ENCODE peak calls at places on chromosomes 5 and 9, in ten cellular contexts. One of them, this sample, is unnamed.

GRCh38 chr9:79812099-79812498 is 240.3 kb downstream of the TLE4 start:
- DNase-seq in bronchial epithelial cell: no peak
- DNase-seq in NT2/D1: no peak
- DNase-seq in Daoy: peak; percentile 35
- DNase-seq in cardiac fibroblast: peak; percentile 33
- DNase-seq in hypothalamus: no peak
- DNase-seq in HS-5: no peak
- DNase-seq in endothelial cell: no peak
- DNase-seq in T-helper 1 cell: no peak
- DNase-seq in iPS-NIHi11: no peak
- DNase-seq in this sample: no peak

GRCh38 chr5:99646011-99646647 is 717.3 kb upstream of the CHD1 start:
- DNase-seq in bronchial epithelial cell: no peak
- DNase-seq in NT2/D1: no peak
- DNase-seq in Daoy: no peak
- DNase-seq in cardiac fibroblast: no peak
- DNase-seq in hypothalamus: no peak
- DNase-seq in HS-5: no peak
- DNase-seq in endothelial cell: no peak
- DNase-seq in T-helper 1 cell: no peak
- DNase-seq in iPS-NIHi11: no peak
- DNase-seq in this sample: no peak

GRCh38 chr5:164627051-164627450 is 1121.6 kb downstream of the MAT2B start:
- DNase-seq in bronchial epithelial cell: no peak
- DNase-seq in NT2/D1: no peak
- DNase-seq in Daoy: no peak
- DNase-seq in cardiac fibroblast: no peak
- DNase-seq in hypothalamus: no peak
- DNase-seq in HS-5: no peak
- DNase-seq in endothelial cell: no peak
- DNase-seq in T-helper 1 cell: no peak
- DNase-seq in iPS-NIHi11: no peak
- DNase-seq in this sample: no peak

GRCh38 chr9:129666575-129666974 is 1.1 kb downstream of the PRRX2 start:
- DNase-seq in bronchial epithelial cell: no peak
- DNase-seq in NT2/D1: no peak
- DNase-seq in Daoy: no peak
- DNase-seq in cardiac fibroblast: no peak
- DNase-seq in hypothalamus: no peak
- DNase-seq in HS-5: no peak
- DNase-seq in endothelial cell: no peak
- DNase-seq in T-helper 1 cell: no peak
- DNase-seq in iPS-NIHi11: no peak
- DNase-seq in this sample: no peak

GRCh38 chr9:16873131-16873787 is 2.8 kb upstream of the BNC2 start:
- DNase-seq in bronchial epithelial cell: no peak
- DNase-seq in NT2/D1: no peak
- DNase-seq in Daoy: no peak
- DNase-seq in cardiac fibroblast: peak; percentile 65
- DNase-seq in hypothalamus: no peak
- DNase-seq in HS-5: no peak
- DNase-seq in endothelial cell: no peak
- DNase-seq in T-helper 1 cell: no peak
- DNase-seq in iPS-NIHi11: no peak
- DNase-seq in this sample: peak; percentile 35

GRCh38 chr9:88531920-88532319 is 3.1 kb upstream of the NXNL2 start:
- DNase-seq in bronchial epithelial cell: no peak
- DNase-seq in NT2/D1: no peak
- DNase-seq in Daoy: no peak
- DNase-seq in cardiac fibroblast: no peak
- DNase-seq in hypothalamus: no peak
- DNase-seq in HS-5: no peak
- DNase-seq in endothelial cell: no peak
- DNase-seq in T-helper 1 cell: no peak
- DNase-seq in iPS-NIHi11: peak; percentile 49
- DNase-seq in this sample: no peak

GRCh38 chr9:4415281-4415680 is 75.0 kb upstream of the SLC1A1 start:
- DNase-seq in bronchial epithelial cell: no peak
- DNase-seq in NT2/D1: no peak
- DNase-seq in Daoy: no peak
- DNase-seq in cardiac fibroblast: no peak
- DNase-seq in hypothalamus: no peak
- DNase-seq in HS-5: no peak
- DNase-seq in endothelial cell: no peak
- DNase-seq in T-helper 1 cell: no peak
- DNase-seq in iPS-NIHi11: no peak
- DNase-seq in this sample: no peak

GRCh38 chr9:693460-694390 is 147.8 kb upstream of the DMRT1 start:
- DNase-seq in bronchial epithelial cell: no peak
- DNase-seq in NT2/D1: no peak
- DNase-seq in Daoy: peak; percentile 62
- DNase-seq in cardiac fibroblast: peak; percentile 73
- DNase-seq in hypothalamus: peak; percentile 36
- DNase-seq in HS-5: no peak
- DNase-seq in endothelial cell: no peak
- DNase-seq in T-helper 1 cell: no peak
- DNase-seq in iPS-NIHi11: no peak
- DNase-seq in this sample: peak; percentile 80

GRCh38 chr5:57751710-57752109 is 269.1 kb upstream of the ACTBL2 start:
- DNase-seq in bronchial epithelial cell: no peak
- DNase-seq in NT2/D1: no peak
- DNase-seq in Daoy: no peak
- DNase-seq in cardiac fibroblast: no peak
- DNase-seq in hypothalamus: no peak
- DNase-seq in HS-5: no peak
- DNase-seq in endothelial cell: no peak
- DNase-seq in T-helper 1 cell: no peak
- DNase-seq in iPS-NIHi11: no peak
- DNase-seq in this sample: no peak

GRCh38 chr9:97064171-97064570 is 25.2 kb upstream of the CTSV start:
- DNase-seq in bronchial epithelial cell: no peak
- DNase-seq in NT2/D1: no peak
- DNase-seq in Daoy: no peak
- DNase-seq in cardiac fibroblast: no peak
- DNase-seq in hypothalamus: no peak
- DNase-seq in HS-5: no peak
- DNase-seq in endothelial cell: no peak
- DNase-seq in T-helper 1 cell: no peak
- DNase-seq in iPS-NIHi11: no peak
- DNase-seq in this sample: no peak

GRCh38 chr5:119943148-119943547 is 313.8 kb downstream of the FAM170A start:
- DNase-seq in bronchial epithelial cell: peak; percentile 18
- DNase-seq in NT2/D1: no peak
- DNase-seq in Daoy: no peak
- DNase-seq in cardiac fibroblast: peak; percentile 49
- DNase-seq in hypothalamus: no peak
- DNase-seq in HS-5: no peak
- DNase-seq in endothelial cell: no peak
- DNase-seq in T-helper 1 cell: no peak
- DNase-seq in iPS-NIHi11: no peak
- DNase-seq in this sample: peak; percentile 39

GRCh38 chr9:112382501-112383364 is 2.8 kb downstream of the HSDL2 start:
- DNase-seq in bronchial epithelial cell: no peak
- DNase-seq in NT2/D1: no peak
- DNase-seq in Daoy: no peak
- DNase-seq in cardiac fibroblast: no peak
- DNase-seq in hypothalamus: no peak
- DNase-seq in HS-5: no peak
- DNase-seq in endothelial cell: no peak
- DNase-seq in T-helper 1 cell: no peak
- DNase-seq in iPS-NIHi11: no peak
- DNase-seq in this sample: no peak

GRCh38 chr5:87752362-87752761 is 339.6 kb upstream of the CCNH start:
- DNase-seq in bronchial epithelial cell: peak; percentile 14
- DNase-seq in NT2/D1: no peak
- DNase-seq in Daoy: no peak
- DNase-seq in cardiac fibroblast: no peak
- DNase-seq in hypothalamus: no peak
- DNase-seq in HS-5: peak; percentile 68
- DNase-seq in endothelial cell: no peak
- DNase-seq in T-helper 1 cell: no peak
- DNase-seq in iPS-NIHi11: no peak
- DNase-seq in this sample: no peak

GRCh38 chr5:83265318-83265717 is 188.0 kb downstream of the XRCC4 start:
- DNase-seq in bronchial epithelial cell: no peak
- DNase-seq in NT2/D1: no peak
- DNase-seq in Daoy: peak; percentile 56
- DNase-seq in cardiac fibroblast: peak; percentile 39
- DNase-seq in hypothalamus: no peak
- DNase-seq in HS-5: no peak
- DNase-seq in endothelial cell: no peak
- DNase-seq in T-helper 1 cell: no peak
- DNase-seq in iPS-NIHi11: no peak
- DNase-seq in this sample: peak; percentile 2

GRCh38 chr5:135977375-135977928 is 22.7 kb upstream of the LECT2 start:
- DNase-seq in bronchial epithelial cell: peak; percentile 71
- DNase-seq in NT2/D1: peak; percentile 55
- DNase-seq in Daoy: peak; percentile 82
- DNase-seq in cardiac fibroblast: peak; percentile 36
- DNase-seq in hypothalamus: no peak
- DNase-seq in HS-5: no peak
- DNase-seq in endothelial cell: peak; percentile 91
- DNase-seq in T-helper 1 cell: peak; percentile 20
- DNase-seq in iPS-NIHi11: peak; percentile 79
- DNase-seq in this sample: no peak

GRCh38 chr9:31028137-31028536 is 1356.3 kb upstream of the ACO1 start:
- DNase-seq in bronchial epithelial cell: no peak
- DNase-seq in NT2/D1: no peak
- DNase-seq in Daoy: no peak
- DNase-seq in cardiac fibroblast: no peak
- DNase-seq in hypothalamus: no peak
- DNase-seq in HS-5: no peak
- DNase-seq in endothelial cell: no peak
- DNase-seq in T-helper 1 cell: no peak
- DNase-seq in iPS-NIHi11: no peak
- DNase-seq in this sample: no peak

GRCh38 chr9:107542401-107542800 is 52.8 kb upstream of the KLF4 start:
- DNase-seq in bronchial epithelial cell: peak; percentile 32
- DNase-seq in NT2/D1: no peak
- DNase-seq in Daoy: no peak
- DNase-seq in cardiac fibroblast: peak; percentile 67
- DNase-seq in hypothalamus: no peak
- DNase-seq in HS-5: no peak
- DNase-seq in endothelial cell: no peak
- DNase-seq in T-helper 1 cell: no peak
- DNase-seq in iPS-NIHi11: no peak
- DNase-seq in this sample: no peak

GRCh38 chr5:33841829-33842228 is 50.0 kb downstream of the ADAMTS12 start:
- DNase-seq in bronchial epithelial cell: no peak
- DNase-seq in NT2/D1: no peak
- DNase-seq in Daoy: no peak
- DNase-seq in cardiac fibroblast: peak; percentile 39
- DNase-seq in hypothalamus: no peak
- DNase-seq in HS-5: no peak
- DNase-seq in endothelial cell: no peak
- DNase-seq in T-helper 1 cell: no peak
- DNase-seq in iPS-NIHi11: no peak
- DNase-seq in this sample: no peak

This sample was measured in HFFc6.